ENCODE peak calls at places on chromosomes 6 and 20, in seven cellular contexts. J is cardiac muscle cell; A is body of pancreas; N is A549; H is tibial artery; L is CD8-positive, alpha-beta memory T cell; U is PC-3. Y is an unnamed sample.

GRCh38 chr6:144714031-144714732 is 429.0 kb downstream of the UTRN start:
- DNase-seq in N (no peak), H (no peak), U (no peak), J (no peak), L (no peak), A (no peak), Y (no peak)

GRCh38 chr20:15923030-15923776 is 650.0 kb downstream of the KIF16B start:
- DNase-seq in U (no peak), J (no peak), L (no peak), N (no peak), A (no peak), H (no peak), Y (no peak)

GRCh38 chr6:112348334-112348874 is 1.3 kb downstream of the RFPL4B start:
- DNase-seq in J (no peak), A (no peak), N (no peak), U (no peak), H (no peak), L (no peak), Y (no peak)

GRCh38 chr6:131270534-131270933 is 135.3 kb downstream of the AKAP7 start:
- DNase-seq in J (no peak), N (no peak), H (no peak), L (no peak), A (no peak), U (no peak), Y (no peak)

GRCh38 chr20:31760457-31761240 is 21.6 kb downstream of the TPX2 start:
- DNase-seq in N (no peak), H (no peak), A (no peak), J (no peak), L (no peak), U (peak; percentile 18), Y (no peak)

GRCh38 chr6:122322824-122323223 is 76.6 kb upstream of the HSF2 start:
- DNase-seq in H (no peak), U (no peak), J (no peak), L (no peak), N (no peak), A (no peak), Y (no peak)

GRCh38 chr6:133240511-133241087 is 558 bp upstream of the EYA4 start:
- DNase-seq in L (no peak), U (peak; percentile 55), J (peak; percentile 46), A (no peak), N (peak; percentile 46), H (no peak), Y (no peak)

GRCh38 chr6:132730560-132730959 is 16.7 kb upstream of the VNN1 start:
- DNase-seq in L (no peak), A (no peak), J (no peak), N (no peak), H (no peak), U (peak; percentile 86), Y (no peak)

GRCh38 chr6:150418825-150419594 is 50.2 kb downstream of the IYD start:
- DNase-seq in J (peak; percentile 72), U (peak; percentile 59), L (peak; percentile 38), N (peak; percentile 62), H (peak; percentile 75), A (peak; percentile 72), Y (no peak)

GRCh38 chr6:22754111-22754510 is 184.7 kb downstream of the HDGFL1 start:
- DNase-seq in N (no peak), J (no peak), U (peak; percentile 51), L (no peak), A (no peak), H (no peak), Y (no peak)

GRCh38 chr20:41011551-41012067 is 17.0 kb upstream of the TOP1 start:
- DNase-seq in U (no peak), H (no peak), J (no peak), N (no peak), A (no peak), L (no peak), Y (no peak)

GRCh38 chr6:34447915-34448314 is 18.0 kb upstream of the PACSIN1 start:
- DNase-seq in U (peak; percentile 30), H (no peak), N (no peak), J (peak; percentile 25), L (no peak), A (no peak), Y (no peak)

GRCh38 chr6:128017288-128017687 is 116.4 kb upstream of the THEMIS start:
- DNase-seq in U (no peak), J (no peak), H (no peak), A (no peak), N (no peak), L (no peak), Y (no peak)

GRCh38 chr20:40815156-40816038 is 126.4 kb upstream of the MAFB start:
- DNase-seq in L (no peak), H (no peak), J (no peak), U (no peak), N (no peak), A (no peak), Y (no peak)

GRCh38 chr6:151012321-151013294 is 147.1 kb downstream of the MTHFD1L start:
- DNase-seq in L (no peak), J (no peak), A (no peak), U (no peak), N (no peak), H (no peak), Y (no peak)

GRCh38 chr6:131998255-131998982 is 47.2 kb upstream of the CCN2 start:
- DNase-seq in H (peak; percentile 72), L (no peak), J (no peak), A (no peak), U (no peak), N (no peak), Y (no peak)

DNA sequence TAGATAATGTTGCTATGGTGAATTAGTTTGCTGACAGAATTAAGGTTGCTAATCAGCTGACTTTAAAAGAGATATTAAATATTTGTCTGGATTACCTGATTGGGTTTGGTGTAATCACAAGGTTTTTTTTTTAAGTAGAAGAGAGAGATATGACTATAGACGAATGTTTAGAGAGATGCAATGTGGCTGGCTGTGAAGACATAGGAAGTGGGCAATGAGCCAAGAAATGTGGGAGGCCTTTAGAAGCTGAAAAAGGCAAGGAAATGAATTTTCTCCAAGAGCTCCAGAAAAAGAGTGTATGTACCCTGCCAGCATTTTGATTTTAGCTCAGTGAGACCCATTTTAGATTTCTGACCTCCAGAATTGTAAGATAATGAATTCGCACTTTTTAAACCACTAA is 598.3 kb downstream of the PKHD1 start:
- DNase-seq in N (no peak), H (no peak), A (no peak), J (no peak), U (no peak), L (no peak), Y (no peak)
- H3K9me3 ChIP-seq in N (no peaks in the 10 kb centered on the region), H (no peaks in the 10 kb centered on the region), A (no peaks in the 10 kb centered on the region), J (no peaks in the 10 kb centered on the region), U (no peaks in the 10 kb centered on the region), L (no peaks in the 10 kb centered on the region), Y (no peaks in the 10 kb centered on the region)

DNA sequence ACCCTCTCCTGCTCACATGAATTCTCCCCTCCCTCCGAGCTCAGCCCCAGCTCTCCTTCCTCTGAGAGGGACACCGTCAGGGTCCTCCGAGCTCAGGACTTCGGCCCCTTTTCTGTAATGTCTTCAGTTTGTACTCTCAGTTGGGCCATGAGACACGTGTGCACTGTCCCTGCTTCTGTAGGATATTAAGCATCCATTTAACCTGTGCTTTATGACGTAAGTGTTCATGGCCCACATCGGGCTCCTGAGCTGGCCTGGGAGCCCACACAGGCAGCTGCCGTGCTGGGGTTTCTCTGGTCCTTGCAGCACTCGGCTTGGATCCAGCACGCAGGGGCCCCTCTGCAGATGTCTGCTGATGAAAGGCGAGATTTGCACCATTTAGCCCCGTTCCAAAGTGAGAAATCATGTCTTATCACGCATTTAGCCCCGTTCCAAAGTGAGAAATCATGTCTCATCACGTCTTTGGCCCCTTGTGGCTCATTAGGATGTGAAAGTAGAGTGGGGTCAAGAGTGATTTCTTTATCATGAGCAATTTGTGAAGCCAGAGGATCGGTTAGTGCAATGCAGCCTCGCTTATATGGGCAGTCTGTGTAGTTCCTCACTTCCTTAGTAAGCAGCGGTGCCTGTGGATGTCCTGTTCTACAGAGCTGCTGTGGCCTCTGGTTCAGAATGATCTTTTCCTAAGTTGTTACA is 25.3 kb downstream of the DUSP22 start:
- DNase-seq in L (no peak), N (no peak), U (no peak), A (no peak), H (no peak), J (no peak), Y (no peak)
- H3K9me3 ChIP-seq in L (no peaks in the 10 kb centered on the region), N (no peaks in the 10 kb centered on the region), U (no peaks in the 10 kb centered on the region), A (no peaks in the 10 kb centered on the region), H (no peaks in the 10 kb centered on the region), J (no peaks in the 10 kb centered on the region), Y (no peaks in the 10 kb centered on the region)

GRCh38 chr6:137751768-137752560 is 115.1 kb upstream of the TNFAIP3 start:
- DNase-seq in U (no peak), J (peak; percentile 23), N (no peak), L (no peak), A (no peak), H (no peak), Y (no peak)

GRCh38 chr6:137754366-137754765 is 112.7 kb upstream of the TNFAIP3 start:
- DNase-seq in N (no peak), J (no peak), H (no peak), A (no peak), U (no peak), L (no peak), Y (no peak)

GRCh38 chr6:137746264-137746663 is 120.8 kb upstream of the TNFAIP3 start:
- DNase-seq in A (no peak), N (no peak), U (no peak), H (no peak), J (no peak), L (no peak), Y (no peak)

GRCh38 chr6:137749595-137750215 is 117.4 kb upstream of the TNFAIP3 start:
- DNase-seq in A (no peak), J (no peak), N (no peak), L (no peak), U (no peak), H (no peak), Y (no peak)

DNA sequence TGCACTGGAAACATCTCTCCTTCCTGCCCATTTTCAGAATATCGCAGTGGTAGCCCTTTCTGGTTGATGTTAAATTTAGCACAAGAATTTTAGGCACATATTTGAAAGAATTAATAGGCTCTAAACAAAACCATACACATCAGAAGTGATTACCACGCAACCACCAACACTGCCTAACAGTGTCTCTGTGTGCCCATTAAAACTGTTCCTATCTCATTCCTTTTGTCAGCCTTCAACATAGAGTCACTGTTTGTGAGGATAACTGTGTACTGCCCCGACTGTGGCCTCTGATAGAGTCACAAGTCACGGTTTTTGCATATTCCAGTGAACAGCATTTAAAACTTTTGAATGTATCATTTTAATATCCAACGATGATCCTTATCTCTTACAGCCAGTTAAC is 116.8 kb upstream of the TNFAIP3 start:
- DNase-seq in U (no peak), N (no peak), H (no peak), L (no peak), J (no peak), A (no peak), Y (no peak)
- H3K9me3 ChIP-seq in U (no peaks in the 10 kb centered on the region), N (no peaks in the 10 kb centered on the region), H (no peaks in the 10 kb centered on the region), L (no peaks in the 10 kb centered on the region), J (no peaks in the 10 kb centered on the region), A (no peaks in the 10 kb centered on the region), Y (no peaks in the 10 kb centered on the region)

DNA sequence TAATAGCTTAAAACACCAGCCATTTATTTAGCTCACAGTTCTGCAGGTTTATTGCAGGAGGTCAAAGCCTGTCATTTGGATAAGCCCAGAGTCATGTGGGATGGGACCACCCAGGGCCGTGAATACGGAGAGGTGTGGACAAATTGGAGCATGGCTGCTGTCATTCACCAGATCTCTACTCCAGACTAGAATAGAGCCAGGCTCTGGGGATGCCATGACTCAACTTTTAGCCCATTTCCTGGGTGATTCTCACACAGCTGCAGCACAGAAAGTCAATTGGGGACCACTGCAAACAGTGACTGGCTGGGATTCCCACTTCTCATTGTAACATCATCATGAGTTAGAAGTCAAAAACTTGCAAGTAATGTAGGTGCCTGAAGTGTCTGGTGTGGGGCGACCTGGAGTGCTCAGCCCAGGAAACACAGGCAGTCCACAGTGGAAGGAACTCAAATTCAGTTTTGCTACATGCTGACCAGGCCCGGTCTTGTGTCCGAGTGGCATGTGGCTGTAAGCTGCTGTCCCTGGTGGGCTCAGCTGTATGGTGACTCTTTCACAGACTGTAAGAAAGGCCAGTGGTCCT is 174.3 kb downstream of the SCP2D1 start:
- DNase-seq in N (no peak), A (no peak), U (no peak), J (no peak), L (no peak), H (no peak), Y (no peak)
- H3K9me3 ChIP-seq in N (peaks cover 5% of the 10 kb centered on the region), A (no peaks in the 10 kb centered on the region), U (no peaks in the 10 kb centered on the region), J (no peaks in the 10 kb centered on the region), L (no peaks in the 10 kb centered on the region), H (no peaks in the 10 kb centered on the region), Y (no peaks in the 10 kb centered on the region)